ENCODE peak calls at places on chromosomes 6 and 20, in five cellular contexts. A, L, G, C and Q are unnamed samples.

GRCh38 chr6:83442752-83443151 is 11.9 kb upstream of the ME1 start:
- DNase-seq in A (no peak), L (peak; percentile 45), G (no peak), C (no peak), Q (peak; percentile 59)

GRCh38 chr6:30238178-30238795 is 25.1 kb upstream of the TRIM26 start:
- DNase-seq in A (peak; percentile 46), L (peak; percentile 59), G (no peak), C (no peak), Q (no peak)

GRCh38 chr20:35568645-35569044 is 26.8 kb downstream of the ERGIC3 start:
- DNase-seq in A (no peak), L (no peak), G (no peak), C (no peak), Q (no peak)

GRCh38 chr6:10521104-10521808 is at the start of gene GCNT2:
- DNase-seq in A (peak; percentile 10), L (peak; percentile 75), G (no peak), C (no peak), Q (no peak)

GRCh38 chr6:134035823-134036296 is 16.6 kb downstream of the SLC2A12 start:
- DNase-seq in A (peak; percentile 72), L (peak; percentile 35), G (no peak), C (no peak), Q (no peak)

GRCh38 chr6:112906737-112907136 is 559.6 kb downstream of the RFPL4B start:
- DNase-seq in A (peak; percentile 92), L (peak; percentile 94), G (no peak), C (no peak), Q (peak; percentile 91)

GRCh38 chr20:1322511-1323245 is 6.3 kb downstream of the SDCBP2 start:
- DNase-seq in A (peak; percentile 94), L (peak; percentile 95), G (no peak), C (no peak), Q (peak; percentile 75)

GRCh38 chr20:34970193-34971037 is 14.7 kb downstream of the MYH7B start:
- DNase-seq in A (no peak), L (no peak), G (no peak), C (no peak), Q (no peak)

GRCh38 chr6:159117031-159117430 is 52.2 kb upstream of the FNDC1 start:
- DNase-seq in A (peak; percentile 53), L (peak; percentile 60), G (no peak), C (no peak), Q (peak; percentile 24)

GRCh38 chr6:106547053-106547414 is 82.3 kb downstream of the RTN4IP1 start:
- DNase-seq in A (no peak), L (peak; percentile 25), G (no peak), C (no peak), Q (no peak)

GRCh38 chr20:35329435-35330139 is 37.4 kb upstream of the FAM83C start:
- DNase-seq in A (peak; percentile 79), L (no peak), G (no peak), C (no peak), Q (no peak)

GRCh38 chr6:21190701-21191588 is 402.6 kb upstream of the SOX4 start:
- DNase-seq in A (peak; percentile 4), L (peak; percentile 8), G (no peak), C (no peak), Q (no peak)

GRCh38 chr6:90286884-90287488 is 9.7 kb downstream of the BACH2 start:
- DNase-seq in A (peak; percentile 43), L (peak; percentile 63), G (no peak), C (no peak), Q (no peak)

GRCh38 chr20:1345030-1345755 is 16.3 kb upstream of the SDCBP2 start:
- DNase-seq in A (no peak), L (no peak), G (no peak), C (no peak), Q (no peak)

GRCh38 chr20:17357238-17357637 is 130.4 kb downstream of the PCSK2 start:
- DNase-seq in A (no peak), L (no peak), G (no peak), C (no peak), Q (no peak)

GRCh38 chr20:38870733-38871559 is 55.3 kb upstream of the FAM83D start:
- DNase-seq in A (no peak), L (no peak), G (no peak), C (peak; percentile 48), Q (no peak)

GRCh38 chr6:104638841-104639290 is 220.9 kb downstream of the HACE1 start:
- DNase-seq in A (no peak), L (peak; percentile 75), G (no peak), C (no peak), Q (no peak)

GRCh38 chr6:2187826-2188225 is 57.6 kb downstream of the GMDS start:
- DNase-seq in A (no peak), L (no peak), G (no peak), C (no peak), Q (no peak)

GRCh38 chr6:158474961-158475343 is 84.9 kb upstream of the TMEM181 start:
- DNase-seq in A (peak; percentile 63), L (peak; percentile 52), G (no peak), C (no peak), Q (no peak)

GRCh38 chr20:58294497-58295455 is 14.7 kb upstream of the RAB22A start:
- DNase-seq in A (no peak), L (no peak), G (no peak), C (no peak), Q (no peak)

GRCh38 chr6:11224252-11224965 is 8.1 kb downstream of the NEDD9 start:
- DNase-seq in A (peak; percentile 47), L (no peak), G (no peak), C (no peak), Q (peak; percentile 73)

GRCh38 chr6:78483141-78483540 is 384.2 kb upstream of the IRAK1BP1 start:
- DNase-seq in A (no peak), L (no peak), G (no peak), C (no peak), Q (no peak)

GRCh38 chr6:116229287-116229913 is 24.5 kb downstream of the TSPYL4 start:
- DNase-seq in A (peak; percentile 96), L (peak; percentile 97), G (no peak), C (no peak), Q (peak; percentile 86)

GRCh38 chr6:37538107-37538506 is 38.4 kb upstream of the CCDC167 start:
- DNase-seq in A (peak; percentile 31), L (no peak), G (no peak), C (no peak), Q (no peak)

GRCh38 chr20:62045118-62045517 is 20.6 kb downstream of the TAF4 start:
- DNase-seq in A (no peak), L (no peak), G (no peak), C (no peak), Q (no peak)

GRCh38 chr6:92847988-92848387 is 571.4 kb downstream of the EPHA7 start:
- DNase-seq in A (no peak), L (no peak), G (no peak), C (no peak), Q (no peak)

GRCh38 chr6:66935612-66936011 is 1228.6 kb upstream of the EYS start:
- DNase-seq in A (no peak), L (no peak), G (no peak), C (no peak), Q (no peak)

GRCh38 chr20:54139188-54139587 is 34.6 kb downstream of the CYP24A1 start:
- DNase-seq in A (peak; percentile 28), L (no peak), G (no peak), C (no peak), Q (no peak)